ENCODE peak calls at places on chromosome 9, in four cellular contexts. G, S, L and B are unnamed samples.
A peak's percentile ranks its signal among the peaks of the same experiment; 100 is the strongest.

GRCh38 chr9:77841739-77842386 is 189.7 kb downstream of the GNAQ start:
- DNase-seq in G (no peak), S (no peak), L (no peak), B (no peak)

GRCh38 chr9:97307091-97307490 is 368 bp upstream of the CCDC180 start:
- DNase-seq in G (peak; percentile 85), S (no peak), L (peak; percentile 95), B (no peak)

GRCh38 chr9:78025186-78025585 is 6.4 kb downstream of the GNAQ start:
- DNase-seq in G (no peak), S (no peak), L (no peak), B (no peak)

GRCh38 chr9:125650271-125650737 is 56.7 kb downstream of the MAPKAP1 start:
- DNase-seq in G (no peak), S (no peak), L (no peak), B (no peak)

GRCh38 chr9:134755221-134755907 is 113.8 kb downstream of the COL5A1 start:
- DNase-seq in G (no peak), S (no peak), L (no peak), B (no peak)

GRCh38 chr9:108950168-108950567 is 16.0 kb downstream of the ABITRAM start:
- DNase-seq in G (no peak), S (no peak), L (no peak), B (no peak)

GRCh38 chr9:112299514-112299913 is 33.9 kb downstream of the PTBP3 start:
- DNase-seq in G (no peak), S (no peak), L (peak; percentile 38), B (no peak)

GRCh38 chr9:33473216-33473615 is 508 bp downstream of the NOL6 start:
- DNase-seq in G (no peak), S (no peak), L (no peak), B (no peak)

GRCh38 chr9:16627967-16628366 is 242.5 kb downstream of the BNC2 start:
- DNase-seq in G (no peak), S (no peak), L (no peak), B (no peak)

GRCh38 chr9:117160254-117160653 is 254.6 kb downstream of the ASTN2 start:
- DNase-seq in G (no peak), S (no peak), L (no peak), B (no peak)

GRCh38 chr9:35845824-35846771 is 17.1 kb downstream of the TMEM8B start:
- DNase-seq in G (no peak), S (no peak), L (no peak), B (no peak)

GRCh38 chr9:81308404-81308803 is 380.9 kb downstream of the TLE1 start:
- DNase-seq in G (no peak), S (no peak), L (no peak), B (no peak)

GRCh38 chr9:16954032-16954431 is 83.6 kb upstream of the BNC2 start:
- DNase-seq in G (no peak), S (no peak), L (no peak), B (no peak)

GRCh38 chr9:74497750-74498615 is 848 bp downstream of the RORB start:
- DNase-seq in G (peak; percentile 64), S (no peak), L (peak; percentile 48), B (no peak)

GRCh38 chr9:69174645-69175487 is 789 bp downstream of the TJP2 start:
- DNase-seq in G (no peak), S (no peak), L (peak; percentile 77), B (peak; percentile 42)

GRCh38 chr9:112059145-112059979 is 115.7 kb downstream of the SUSD1 start:
- DNase-seq in G (no peak), S (no peak), L (peak; percentile 69), B (no peak)

GRCh38 chr9:101226161-101226560 is 158.6 kb downstream of the BAAT start:
- DNase-seq in G (no peak), S (no peak), L (no peak), B (no peak)

GRCh38 chr9:105132576-105132975 is 111.9 kb upstream of the SLC44A1 start:
- DNase-seq in G (no peak), S (no peak), L (peak; percentile 79), B (no peak)

GRCh38 chr9:70924905-70925547 is 196.4 kb downstream of the TRPM3 start:
- DNase-seq in G (no peak), S (no peak), L (peak; percentile 46), B (no peak)

GRCh38 chr9:89999176-89999533 is 394.3 kb downstream of the GADD45G start:
- DNase-seq in G (no peak), S (no peak), L (peak; percentile 60), B (no peak)

GRCh38 chr9:38718148-38718547 is 1.8 kb downstream of the FAM240B start:
- DNase-seq in G (no peak), S (no peak), L (no peak), B (no peak)

GRCh38 chr9:71607571-71607970 is 160.7 kb downstream of the CEMIP2 start:
- DNase-seq in G (no peak), S (no peak), L (no peak), B (no peak)

GRCh38 chr9:89400398-89401116 is 82.3 kb downstream of the SECISBP2 start:
- DNase-seq in G (peak; percentile 5), S (no peak), L (no peak), B (no peak)

GRCh38 chr9:35529156-35529823 is 39.4 kb downstream of the RUSC2 start:
- DNase-seq in G (no peak), S (no peak), L (no peak), B (no peak)

GRCh38 chr9:68999393-69000105 is 14.4 kb downstream of the PRKACG start:
- DNase-seq in G (no peak), S (peak; percentile 48), L (peak; percentile 80), B (no peak)

GRCh38 chr9:130174025-130174424 is 1.8 kb downstream of the NCS1 start:
- DNase-seq in G (no peak), S (no peak), L (no peak), B (no peak)

GRCh38 chr9:69090140-69090750 is 54.7 kb downstream of the FXN start:
- DNase-seq in G (no peak), S (no peak), L (no peak), B (no peak)

GRCh38 chr9:127989094-127989493 is 8.3 kb upstream of the EEIG1 start:
- DNase-seq in G (no peak), S (no peak), L (no peak), B (no peak)

GRCh38 chr9:13956107-13956506 is 357.8 kb downstream of the NFIB start:
- DNase-seq in G (no peak), S (no peak), L (no peak), B (no peak)

GRCh38 chr9:123453904-123454321 is 97.9 kb downstream of the CRB2 start:
- DNase-seq in G (no peak), S (no peak), L (no peak), B (no peak)

GRCh38 chr9:7388755-7389154 is 410.8 kb downstream of the DMAC1 start:
- DNase-seq in G (no peak), S (no peak), L (no peak), B (no peak)

GRCh38 chr9:7392161-7392560 is 407.4 kb downstream of the DMAC1 start:
- DNase-seq in G (no peak), S (no peak), L (no peak), B (no peak)

GRCh38 chr9:7394007-7394774 is 405.4 kb downstream of the DMAC1 start:
- DNase-seq in G (no peak), S (no peak), L (no peak), B (no peak)
- TF ChIP-seq CTCF in G (no peak), S (no peak), L (no peak), B (no peak)

DNA sequence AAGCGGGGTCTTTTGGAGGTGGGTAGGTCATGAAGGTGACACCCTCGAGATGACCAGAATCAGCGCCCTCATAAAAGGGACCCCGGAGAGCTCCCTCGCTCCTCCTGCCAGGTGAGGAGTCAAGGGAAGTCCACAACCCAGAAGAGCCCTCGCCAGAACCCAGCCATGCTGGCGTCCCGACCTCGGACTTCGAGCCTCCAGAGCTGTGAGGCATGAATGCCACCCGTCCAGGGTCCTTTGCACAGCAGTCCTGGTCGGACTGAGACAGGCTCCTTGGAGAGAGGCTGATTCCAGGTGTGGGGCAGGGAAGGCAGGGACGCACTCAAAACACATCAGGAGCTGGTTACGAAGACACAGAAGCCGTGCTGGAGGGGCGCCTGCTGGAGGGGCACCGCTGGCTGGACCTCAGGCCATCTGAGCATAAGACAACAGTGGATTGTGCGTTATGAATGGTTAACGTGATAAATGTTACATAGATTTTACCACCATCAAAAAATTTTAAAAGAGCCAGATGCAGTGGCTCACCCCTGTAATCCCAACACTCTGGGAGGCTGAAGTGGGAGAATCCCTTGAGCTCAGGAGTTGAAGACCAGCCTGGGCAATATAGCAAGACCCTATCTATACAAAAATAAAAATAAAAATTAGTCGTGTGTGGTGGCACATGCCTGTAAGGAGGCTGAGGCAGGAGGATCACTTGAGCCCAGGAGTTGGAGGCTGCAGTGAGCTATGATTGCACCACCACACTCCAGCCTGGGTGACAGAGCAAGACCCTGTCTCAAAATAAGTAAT is 5.7 kb upstream of the CLIC3 start:
- DNase-seq in G (no peak), S (no peak), L (no peak), B (no peak)
- TF ChIP-seq CTCF in G (no peak), S (no peak), L (no peak), B (no peak)

GRCh38 chr9:133341369-133342082 is 5.5 kb upstream of the SURF6 start:
- DNase-seq in G (peak; percentile 83), S (no peak), L (peak; percentile 56), B (no peak)

GRCh38 chr9:133340256-133340655 is 4.3 kb upstream of the SURF6 start:
- DNase-seq in G (no peak), S (no peak), L (no peak), B (no peak)

GRCh38 chr9:133340916-133341315 is 4.9 kb upstream of the SURF6 start:
- DNase-seq in G (no peak), S (no peak), L (no peak), B (no peak)

GRCh38 chr9:133342570-133342969 is 5.4 kb downstream of the MED22 start:
- DNase-seq in G (no peak), S (no peak), L (no peak), B (no peak)

DNA sequence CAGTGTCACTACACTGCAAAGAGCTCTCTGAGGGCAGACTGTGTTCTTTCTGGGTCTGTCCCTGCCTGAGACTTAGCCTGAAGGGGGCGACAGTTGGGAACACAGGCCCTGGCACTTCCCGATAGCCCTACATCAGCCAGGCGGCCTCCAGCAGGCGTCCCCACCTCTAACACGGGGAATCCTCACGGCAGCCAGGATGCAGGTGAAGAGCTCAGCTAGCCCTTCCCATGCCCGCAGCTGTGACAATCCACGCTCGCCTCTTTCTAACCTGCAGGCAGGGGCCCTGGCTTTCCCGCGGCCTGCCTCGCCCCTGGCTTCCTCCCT is 5.9 kb downstream of the MED22 start:
- DNase-seq in G (no peak), S (no peak), L (no peak), B (no peak)
- TF ChIP-seq CTCF in G (no peak), S (no peak), L (no peak), B (no peak)

GRCh38 chr9:122234022-122234748 is 5.4 kb upstream of the LHX6 start:
- DNase-seq in G (no peak), S (no peak), L (no peak), B (no peak)

GRCh38 chr9:122228906-122229837 is at the start of gene LHX6:
- DNase-seq in G (no peak), S (no peak), L (peak; percentile 45), B (no peak)

GRCh38 chr9:122228191-122228905 is 409 bp downstream of the LHX6 start:
- DNase-seq in G (no peak), S (no peak), L (no peak), B (no peak)

GRCh38 chr9:122236681-122237080 is 7.9 kb upstream of the LHX6 start:
- DNase-seq in G (no peak), S (no peak), L (no peak), B (no peak)

DNA sequence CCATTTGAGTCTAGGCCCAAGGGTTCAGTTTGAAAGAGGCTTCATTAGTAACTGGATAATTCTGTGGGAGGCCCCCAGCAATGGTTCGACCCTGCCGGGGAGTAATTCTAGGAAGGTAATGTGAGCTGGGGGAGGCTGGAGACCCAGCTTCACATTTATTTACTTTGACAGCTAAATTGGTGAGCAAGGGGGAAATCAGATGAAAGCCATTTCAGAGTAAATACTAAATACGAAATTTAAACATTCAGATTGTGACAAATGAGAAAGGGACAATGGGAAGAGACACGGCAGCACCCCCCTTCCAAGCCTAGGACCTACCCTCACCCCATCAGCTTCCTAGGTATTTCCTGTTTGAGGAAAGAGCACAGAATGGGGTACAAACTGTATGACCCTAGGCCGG is 4.2 kb upstream of the LHX6 start:
- DNase-seq in G (no peak), S (no peak), L (no peak), B (no peak)
- TF ChIP-seq CTCF in G (no peak), S (no peak), L (no peak), B (no peak)